ENCODE peak calls at places on chromosome 17, in six cellular contexts. One of them, this sample, is unnamed.

GRCh38 chr17:14471052-14471451 is 170.2 kb downstream of the HS3ST3B1 start:
- DNase-seq in GM23248: peak; percentile 90
- DNase-seq in K562: no peak
- DNase-seq in trophoblast cell: peak; percentile 45
- DNase-seq in keratinocyte: no peak
- DNase-seq in Karpas-422: no peak
- DNase-seq in this sample: no peak

GRCh38 chr17:59899099-59899498 is 6.2 kb downstream of the RPS6KB1 start:
- DNase-seq in K562: peak; percentile 66
- DNase-seq in Karpas-422: no peak
- DNase-seq in GM23248: peak; percentile 2
- DNase-seq in trophoblast cell: peak; percentile 87
- DNase-seq in keratinocyte: no peak
- DNase-seq in this sample: no peak

GRCh38 chr17:3738562-3739295 is 15.0 kb downstream of the HASPIN start:
- DNase-seq in trophoblast cell: peak; percentile 73
- DNase-seq in keratinocyte: peak; percentile 41
- DNase-seq in K562: peak; percentile 33
- DNase-seq in GM23248: peak; percentile 31
- DNase-seq in Karpas-422: peak; percentile 69
- DNase-seq in this sample: peak; percentile 62

GRCh38 chr17:77914440-77915254 is 43.9 kb upstream of the TNRC6C start:
- DNase-seq in GM23248: no peak
- DNase-seq in Karpas-422: peak; percentile 62
- DNase-seq in trophoblast cell: no peak
- DNase-seq in K562: no peak
- DNase-seq in keratinocyte: no peak
- DNase-seq in this sample: no peak

GRCh38 chr17:40451420-40451819 is 8.2 kb downstream of the IGFBP4 start:
- DNase-seq in GM23248: peak; percentile 94
- DNase-seq in trophoblast cell: no peak
- DNase-seq in keratinocyte: no peak
- DNase-seq in Karpas-422: no peak
- DNase-seq in K562: no peak
- DNase-seq in this sample: peak; percentile 40

GRCh38 chr17:47735536-47736011 is 2.5 kb downstream of the TBX21 start:
- DNase-seq in GM23248: no peak
- DNase-seq in K562: no peak
- DNase-seq in trophoblast cell: no peak
- DNase-seq in keratinocyte: no peak
- DNase-seq in Karpas-422: peak; percentile 60
- DNase-seq in this sample: no peak

GRCh38 chr17:74361613-74362391 is at the start of gene BTBD17:
- DNase-seq in K562: peak; percentile 67
- DNase-seq in GM23248: peak; percentile 55
- DNase-seq in keratinocyte: no peak
- DNase-seq in Karpas-422: peak; percentile 50
- DNase-seq in trophoblast cell: no peak
- DNase-seq in this sample: peak; percentile 54

GRCh38 chr17:51486091-51486490 is 225.7 kb downstream of the UTP18 start:
- DNase-seq in keratinocyte: no peak
- DNase-seq in GM23248: no peak
- DNase-seq in K562: no peak
- DNase-seq in Karpas-422: no peak
- DNase-seq in trophoblast cell: no peak
- DNase-seq in this sample: no peak

GRCh38 chr17:38749222-38750043 is 1.3 kb upstream of the PCGF2 start:
- DNase-seq in trophoblast cell: peak; percentile 42
- DNase-seq in K562: peak; percentile 96
- DNase-seq in keratinocyte: no peak
- DNase-seq in GM23248: peak; percentile 65
- DNase-seq in Karpas-422: no peak
- DNase-seq in this sample: peak; percentile 93

GRCh38 chr17:1390422-1391367 is 9.3 kb downstream of the YWHAE start:
- DNase-seq in GM23248: peak; percentile 41
- DNase-seq in Karpas-422: no peak
- DNase-seq in keratinocyte: no peak
- DNase-seq in trophoblast cell: peak; percentile 55
- DNase-seq in K562: no peak
- DNase-seq in this sample: no peak

GRCh38 chr17:77312061-77312684 is 171.4 kb downstream of the SEC14L1 start:
- DNase-seq in GM23248: no peak
- DNase-seq in keratinocyte: no peak
- DNase-seq in trophoblast cell: no peak
- DNase-seq in K562: no peak
- DNase-seq in Karpas-422: no peak
- DNase-seq in this sample: no peak

GRCh38 chr17:11485336-11485735 is 112.9 kb upstream of the DNAH9 start:
- DNase-seq in Karpas-422: no peak
- DNase-seq in GM23248: no peak
- DNase-seq in keratinocyte: no peak
- DNase-seq in trophoblast cell: no peak
- DNase-seq in K562: no peak
- DNase-seq in this sample: no peak

GRCh38 chr17:3754458-3755334 is 31.0 kb downstream of the HASPIN start:
- DNase-seq in Karpas-422: no peak
- DNase-seq in GM23248: peak; percentile 58
- DNase-seq in K562: peak; percentile 82
- DNase-seq in keratinocyte: peak; percentile 99
- DNase-seq in trophoblast cell: peak; percentile 99
- DNase-seq in this sample: peak; percentile 96

GRCh38 chr17:55458977-55459376 is 37.3 kb upstream of the MMD start:
- DNase-seq in keratinocyte: peak; percentile 68
- DNase-seq in K562: no peak
- DNase-seq in GM23248: peak; percentile 87
- DNase-seq in trophoblast cell: no peak
- DNase-seq in Karpas-422: no peak
- DNase-seq in this sample: no peak

GRCh38 chr17:77425791-77426641 is 285.2 kb downstream of the SEC14L1 start:
- DNase-seq in trophoblast cell: peak; percentile 59
- DNase-seq in GM23248: peak; percentile 83
- DNase-seq in keratinocyte: no peak
- DNase-seq in K562: peak; percentile 82
- DNase-seq in Karpas-422: peak; percentile 55
- DNase-seq in this sample: no peak

GRCh38 chr17:64938925-64939474 is 19.7 kb upstream of the LRRC37A3 start:
- DNase-seq in trophoblast cell: peak; percentile 44
- DNase-seq in K562: peak; percentile 88
- DNase-seq in GM23248: peak; percentile 50
- DNase-seq in keratinocyte: no peak
- DNase-seq in Karpas-422: peak; percentile 78
- DNase-seq in this sample: peak; percentile 51

GRCh38 chr17:79960788-79961522 is 74.7 kb downstream of the TBC1D16 start:
- DNase-seq in trophoblast cell: no peak
- DNase-seq in GM23248: no peak
- DNase-seq in Karpas-422: no peak
- DNase-seq in K562: no peak
- DNase-seq in keratinocyte: no peak
- DNase-seq in this sample: no peak

GRCh38 chr17:72580321-72581127 is 459.7 kb downstream of the SOX9 start:
- DNase-seq in GM23248: no peak
- DNase-seq in K562: no peak
- DNase-seq in trophoblast cell: no peak
- DNase-seq in keratinocyte: no peak
- DNase-seq in Karpas-422: no peak
- DNase-seq in this sample: peak; percentile 53

GRCh38 chr17:76434870-76435269 is 18.1 kb downstream of the UBE2O start:
- DNase-seq in trophoblast cell: no peak
- DNase-seq in K562: no peak
- DNase-seq in keratinocyte: no peak
- DNase-seq in GM23248: no peak
- DNase-seq in Karpas-422: no peak
- DNase-seq in this sample: no peak

GRCh38 chr17:57099165-57099564 is 14.1 kb downstream of the AKAP1 start:
- DNase-seq in GM23248: no peak
- DNase-seq in K562: peak; percentile 55
- DNase-seq in Karpas-422: no peak
- DNase-seq in keratinocyte: no peak
- DNase-seq in trophoblast cell: no peak
- DNase-seq in this sample: no peak

GRCh38 chr17:45232514-45233422 is 11.1 kb downstream of the FMNL1 start:
- DNase-seq in Karpas-422: no peak
- DNase-seq in GM23248: no peak
- DNase-seq in keratinocyte: no peak
- DNase-seq in K562: no peak
- DNase-seq in trophoblast cell: no peak
- DNase-seq in this sample: no peak

GRCh38 chr17:78300962-78301820 is 58.7 kb downstream of the SOCS3 start:
- DNase-seq in K562: no peak
- DNase-seq in GM23248: peak; percentile 37
- DNase-seq in keratinocyte: peak; percentile 36
- DNase-seq in Karpas-422: peak; percentile 37
- DNase-seq in trophoblast cell: no peak
- DNase-seq in this sample: no peak

DNA sequence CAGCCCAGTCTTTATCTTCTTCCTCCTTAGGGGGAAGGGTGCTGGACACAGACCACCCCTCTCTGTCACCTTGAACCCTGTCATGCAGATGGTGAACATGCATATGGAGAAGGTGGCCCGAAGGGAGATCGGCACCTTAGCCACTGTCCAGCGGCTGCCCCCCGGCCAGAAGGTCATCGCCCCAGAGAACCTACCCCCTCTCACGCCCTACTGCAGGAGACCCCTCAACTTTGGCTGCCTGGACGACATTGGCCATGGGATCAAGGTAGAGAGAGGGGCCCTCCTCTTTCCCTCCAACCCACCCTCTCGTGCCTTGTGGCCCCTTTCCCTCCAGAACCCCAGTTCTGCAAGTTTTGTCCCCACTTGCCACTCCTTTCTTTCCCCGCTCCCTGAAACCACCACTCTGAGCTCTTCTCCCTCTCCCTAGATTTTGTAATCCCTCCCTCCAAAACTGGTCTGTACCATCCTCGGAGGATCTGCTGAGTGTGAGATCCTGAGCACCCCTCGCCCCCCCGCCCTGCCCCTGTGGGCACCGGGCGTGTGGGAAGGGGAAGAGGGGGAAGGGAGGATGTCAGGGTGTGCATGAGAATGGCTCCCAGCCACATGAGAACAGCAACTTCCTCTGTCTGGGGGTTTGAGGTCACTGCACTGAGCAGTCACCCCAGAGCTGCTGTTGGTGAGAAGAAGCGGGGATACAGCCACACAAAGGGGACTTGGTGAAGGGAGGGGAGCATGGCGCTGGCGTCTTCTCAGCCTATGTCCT is 7.3 kb downstream of the ABI3 start:
- DNase-seq in K562: no peak
- DNase-seq in keratinocyte: no peak
- DNase-seq in Karpas-422: peak; percentile 63
- DNase-seq in GM23248: no peak
- DNase-seq in trophoblast cell: no peak
- DNase-seq in this sample: peak; percentile 52
- H3K9ac ChIP-seq in K562: peak overlapping the region; percentile 53
- H3K9ac ChIP-seq in keratinocyte: no peak overlapping the region
- H3K9ac ChIP-seq in Karpas-422: peak overlapping the region; percentile 46
- H3K9ac ChIP-seq in GM23248: no peak overlapping the region
- H3K9ac ChIP-seq in trophoblast cell: no peak overlapping the region
- H3K9ac ChIP-seq in this sample: no peak overlapping the region

DNA sequence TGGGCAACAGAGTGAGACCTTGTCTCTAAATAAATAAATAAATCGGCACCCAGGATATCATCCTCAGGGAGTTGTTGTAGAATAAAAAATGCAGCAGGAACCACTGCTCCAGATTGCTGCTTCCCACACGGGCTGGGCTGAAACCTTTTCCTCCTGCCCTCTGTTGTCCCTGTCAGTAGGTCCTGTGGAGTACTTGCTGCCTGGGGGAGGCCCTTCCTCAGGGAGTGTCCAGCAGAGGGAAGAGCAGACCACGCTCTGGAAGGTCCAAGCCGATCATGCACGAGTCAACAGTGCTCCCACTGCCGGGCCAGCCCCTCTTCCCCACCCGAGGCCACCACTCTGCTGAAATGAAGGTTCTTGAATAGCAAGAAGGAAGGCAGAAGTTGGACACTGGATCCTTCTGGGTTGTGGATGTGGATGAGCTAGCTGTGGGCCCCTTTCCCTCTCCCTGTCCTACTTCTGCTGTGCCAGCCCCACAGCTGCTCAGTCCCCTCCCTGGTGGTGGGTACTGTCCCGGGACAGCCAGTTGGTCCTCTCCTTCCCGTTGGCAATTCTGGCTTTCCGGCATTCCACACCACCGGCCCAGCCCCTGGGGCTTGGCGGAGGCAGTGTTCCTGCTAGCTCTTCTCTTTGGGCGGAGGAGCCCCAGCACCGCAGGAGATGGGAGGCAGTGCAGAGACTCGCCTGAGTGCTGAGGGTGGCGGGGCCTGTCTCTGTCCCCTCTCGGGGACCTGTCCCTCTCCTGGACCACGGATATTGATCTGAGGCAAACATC is 10.8 kb downstream of the CDK5R1 start:
- DNase-seq in K562: no peak
- DNase-seq in GM23248: peak; percentile 21
- DNase-seq in trophoblast cell: no peak
- DNase-seq in keratinocyte: no peak
- DNase-seq in Karpas-422: no peak
- DNase-seq in this sample: no peak
- H3K4me3 ChIP-seq in K562: no peak overlapping the region
- H3K4me3 ChIP-seq in GM23248: no peak overlapping the region
- H3K4me3 ChIP-seq in trophoblast cell: no peak overlapping the region
- H3K4me3 ChIP-seq in keratinocyte: no peak overlapping the region
- H3K4me3 ChIP-seq in Karpas-422: no peak overlapping the region
- H3K4me3 ChIP-seq in this sample: no peak overlapping the region

GRCh38 chr17:5825717-5826330 is 241.5 kb upstream of the NLRP1 start:
- DNase-seq in trophoblast cell: no peak
- DNase-seq in Karpas-422: no peak
- DNase-seq in K562: no peak
- DNase-seq in GM23248: no peak
- DNase-seq in keratinocyte: no peak
- DNase-seq in this sample: no peak
- H3K9ac ChIP-seq in trophoblast cell: no peak overlapping the region
- H3K9ac ChIP-seq in Karpas-422: no peak overlapping the region
- H3K9ac ChIP-seq in K562: no peak overlapping the region
- H3K9ac ChIP-seq in GM23248: no peak overlapping the region
- H3K9ac ChIP-seq in keratinocyte: no peak overlapping the region
- H3K9ac ChIP-seq in this sample: no peak overlapping the region

GRCh38 chr17:28285965-28286364 is 33.0 kb upstream of the TMEM97 start:
- DNase-seq in GM23248: no peak
- DNase-seq in keratinocyte: no peak
- DNase-seq in trophoblast cell: no peak
- DNase-seq in Karpas-422: no peak
- DNase-seq in K562: no peak
- DNase-seq in this sample: no peak
- H3K4me3 ChIP-seq in GM23248: no peak overlapping the region
- H3K4me3 ChIP-seq in keratinocyte: no peak overlapping the region
- H3K4me3 ChIP-seq in trophoblast cell: no peak overlapping the region
- H3K4me3 ChIP-seq in Karpas-422: no peak overlapping the region
- H3K4me3 ChIP-seq in K562: no peak overlapping the region
- H3K4me3 ChIP-seq in this sample: no peak overlapping the region